ENCODE peak calls at places on chromosome 2, in six cellular contexts. One of them, this sample, is unnamed.

GRCh38 chr2:196927318-196928225 is 1.1 kb upstream of the PGAP1 start:
- DNase-seq in AG10803: peak
- DNase-seq in AG04450: peak
- DNase-seq in prostate gland: peak
- DNase-seq in breast epithelium: no peak
- DNase-seq in cardiac fibroblast: peak
- DNase-seq in this sample: peak

GRCh38 chr2:101790416-101790815 is 92.9 kb downstream of the MAP4K4 start:
- DNase-seq in AG04450: no peak
- DNase-seq in breast epithelium: no peak
- DNase-seq in cardiac fibroblast: peak
- DNase-seq in AG10803: no peak
- DNase-seq in prostate gland: no peak
- DNase-seq in this sample: no peak

GRCh38 chr2:205685314-205686230 is 3.3 kb downstream of the NRP2 start:
- DNase-seq in AG10803: peak
- DNase-seq in breast epithelium: no peak
- DNase-seq in cardiac fibroblast: peak
- DNase-seq in AG04450: no peak
- DNase-seq in prostate gland: no peak
- DNase-seq in this sample: peak

GRCh38 chr2:225584821-225585220 is 185.3 kb downstream of the NYAP2 start:
- DNase-seq in AG04450: no peak
- DNase-seq in AG10803: no peak
- DNase-seq in prostate gland: no peak
- DNase-seq in cardiac fibroblast: no peak
- DNase-seq in breast epithelium: no peak
- DNase-seq in this sample: no peak

GRCh38 chr2:38178556-38179419 is 102.8 kb upstream of the CYP1B1 start:
- DNase-seq in breast epithelium: peak
- DNase-seq in prostate gland: no peak
- DNase-seq in cardiac fibroblast: peak
- DNase-seq in AG04450: no peak
- DNase-seq in AG10803: peak
- DNase-seq in this sample: peak

GRCh38 chr2:207674266-207674774 is 37.1 kb upstream of the CCNYL1 start:
- DNase-seq in AG04450: no peak
- DNase-seq in prostate gland: no peak
- DNase-seq in cardiac fibroblast: no peak
- DNase-seq in breast epithelium: no peak
- DNase-seq in AG10803: no peak
- DNase-seq in this sample: no peak

GRCh38 chr2:235766206-235766794 is 272.5 kb downstream of the AGAP1 start:
- DNase-seq in breast epithelium: no peak
- DNase-seq in AG04450: peak
- DNase-seq in prostate gland: peak
- DNase-seq in AG10803: peak
- DNase-seq in cardiac fibroblast: peak
- DNase-seq in this sample: peak

GRCh38 chr2:25453199-25453903 is 111.6 kb upstream of the DNMT3A start:
- DNase-seq in cardiac fibroblast: no peak
- DNase-seq in breast epithelium: no peak
- DNase-seq in prostate gland: no peak
- DNase-seq in AG10803: no peak
- DNase-seq in AG04450: no peak
- DNase-seq in this sample: no peak

DNA sequence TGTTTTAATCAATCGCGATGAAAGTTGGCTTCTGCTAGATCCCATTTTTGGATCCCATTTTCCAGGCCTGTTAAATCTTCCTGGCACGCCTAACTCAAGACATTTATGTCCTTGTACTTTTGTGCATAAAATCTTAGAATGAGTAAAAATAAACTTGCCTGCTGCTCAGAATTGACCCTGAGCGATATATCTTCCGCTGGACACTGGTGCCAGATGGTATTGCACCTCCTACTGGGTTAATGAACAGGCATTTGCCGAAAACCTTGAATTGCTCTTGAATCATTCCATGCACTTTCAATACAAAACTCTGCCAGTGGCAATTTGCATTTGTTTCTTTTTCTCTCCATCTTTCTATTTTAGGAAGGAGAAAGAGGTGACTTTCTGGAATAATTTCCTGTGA is 60.1 kb upstream of the MGAT5 start:
- DNase-seq in AG04450: no peak
- DNase-seq in AG10803: no peak
- DNase-seq in cardiac fibroblast: no peak
- DNase-seq in breast epithelium: no peak
- DNase-seq in prostate gland: no peak
- DNase-seq in this sample: no peak
- TF ChIP-seq CTCF in AG04450: no peak
- TF ChIP-seq CTCF in AG10803: no peak
- TF ChIP-seq CTCF in cardiac fibroblast: peak
- TF ChIP-seq CTCF in breast epithelium: no peak
- TF ChIP-seq CTCF in prostate gland: no peak
- TF ChIP-seq CTCF in this sample: no peak

DNA sequence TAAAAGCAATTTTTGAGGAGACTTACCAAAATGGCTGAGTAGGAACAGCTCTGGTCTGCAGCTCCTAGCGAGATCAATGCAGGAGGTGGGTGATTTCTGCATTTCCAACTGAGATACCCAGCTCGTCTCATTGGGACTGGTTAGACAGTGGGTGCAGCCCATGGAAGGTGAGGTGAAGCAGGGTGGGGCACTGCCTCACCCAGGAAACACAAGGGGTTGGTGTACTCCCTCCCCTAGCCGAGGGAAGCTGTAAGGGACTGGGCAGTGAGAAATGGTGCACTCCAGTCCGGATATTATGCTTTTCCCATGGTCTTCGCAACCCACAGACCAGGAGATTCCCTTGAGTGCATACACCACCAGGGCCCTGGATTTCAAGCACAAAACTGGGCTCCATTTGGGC is 419.0 kb downstream of the NUP35 start:
- DNase-seq in cardiac fibroblast: no peak
- DNase-seq in AG04450: no peak
- DNase-seq in breast epithelium: no peak
- DNase-seq in AG10803: no peak
- DNase-seq in prostate gland: no peak
- DNase-seq in this sample: no peak
- H3K4me3 ChIP-seq in cardiac fibroblast: no peak
- H3K4me3 ChIP-seq in AG04450: no peak
- H3K4me3 ChIP-seq in breast epithelium: no peak
- H3K4me3 ChIP-seq in AG10803: no peak
- H3K4me3 ChIP-seq in prostate gland: no peak
- H3K4me3 ChIP-seq in this sample: no peak

GRCh38 chr2:129724021-129724757 is 255.3 kb upstream of the RAB6C start:
- DNase-seq in prostate gland: no peak
- DNase-seq in AG10803: no peak
- DNase-seq in cardiac fibroblast: no peak
- DNase-seq in AG04450: no peak
- DNase-seq in breast epithelium: no peak
- DNase-seq in this sample: no peak
- TF ChIP-seq CTCF in prostate gland: no peak
- TF ChIP-seq CTCF in AG10803: no peak
- TF ChIP-seq CTCF in cardiac fibroblast: no peak
- TF ChIP-seq CTCF in AG04450: no peak
- TF ChIP-seq CTCF in breast epithelium: no peak
- TF ChIP-seq CTCF in this sample: no peak

GRCh38 chr2:48313036-48313877 is 216.7 kb upstream of the STON1 start:
- DNase-seq in breast epithelium: no peak
- DNase-seq in cardiac fibroblast: no peak
- DNase-seq in prostate gland: no peak
- DNase-seq in AG10803: no peak
- DNase-seq in AG04450: no peak
- DNase-seq in this sample: no peak
- H3K4me3 ChIP-seq in breast epithelium: peak
- H3K4me3 ChIP-seq in cardiac fibroblast: no peak
- H3K4me3 ChIP-seq in prostate gland: peak
- H3K4me3 ChIP-seq in AG10803: peak
- H3K4me3 ChIP-seq in AG04450: no peak
- H3K4me3 ChIP-seq in this sample: peak